ENCODE peak calls at places on chromosomes 16 and 17, in nine cellular contexts. B, U, J, H, M, S, G, T and V are unnamed samples.

GRCh38 chr16:12017583-12017982 is 41.0 kb downstream of the SNX29 start:
- DNase-seq in B (peak; percentile 38), U (no peak), J (no peak), H (no peak), M (peak; percentile 87), S (peak; percentile 26), G (no peak), T (no peak), V (no peak)

GRCh38 chr16:12257926-12258561 is 281.5 kb downstream of the SNX29 start:
- DNase-seq in B (no peak), U (no peak), J (no peak), H (no peak), M (no peak), S (no peak), G (no peak), T (no peak), V (peak; percentile 33)

GRCh38 chr17:51434434-51435170 is 174.3 kb downstream of the UTP18 start:
- DNase-seq in B (no peak), U (no peak), J (no peak), H (no peak), M (no peak), S (no peak), G (no peak), T (no peak), V (no peak)

GRCh38 chr16:88785106-88785924 is at the start of gene PIEZO1:
- DNase-seq in B (no peak), U (peak; percentile 90), J (peak; percentile 92), H (no peak), M (peak; percentile 47), S (no peak), G (peak; percentile 82), T (peak; percentile 76), V (peak; percentile 69)

GRCh38 chr17:49843774-49844350 is 4.0 kb downstream of the TAC4 start:
- DNase-seq in B (no peak), U (peak; percentile 41), J (peak; percentile 59), H (no peak), M (no peak), S (no peak), G (no peak), T (no peak), V (no peak)

GRCh38 chr17:80653856-80654255 is 109.2 kb downstream of the RPTOR start:
- DNase-seq in B (no peak), U (no peak), J (no peak), H (no peak), M (no peak), S (no peak), G (no peak), T (no peak), V (peak; percentile 24)

GRCh38 chr16:19284207-19284606 is 1.3 kb upstream of the CLEC19A start:
- DNase-seq in B (peak; percentile 0), U (no peak), J (peak; percentile 68), H (no peak), M (peak; percentile 8), S (no peak), G (peak; percentile 90), T (no peak), V (peak; percentile 92)

GRCh38 chr16:90035902-90036301 is 16.6 kb upstream of the DBNDD1 start:
- DNase-seq in B (no peak), U (no peak), J (no peak), H (no peak), M (peak; percentile 30), S (no peak), G (no peak), T (no peak), V (no peak)

GRCh38 chr16:48687421-48688038 is 77.5 kb upstream of the N4BP1 start:
- DNase-seq in B (peak; percentile 65), U (no peak), J (no peak), H (no peak), M (peak; percentile 47), S (peak; percentile 29), G (peak; percentile 28), T (peak; percentile 18), V (peak; percentile 44)

GRCh38 chr17:59365383-59365981 is 34.0 kb downstream of the YPEL2 start:
- DNase-seq in B (no peak), U (peak; percentile 53), J (no peak), H (no peak), M (no peak), S (no peak), G (no peak), T (peak; percentile 26), V (no peak)

GRCh38 chr17:27498615-27499316 is 42.5 kb downstream of the KSR1 start:
- DNase-seq in B (no peak), U (no peak), J (peak; percentile 25), H (no peak), M (no peak), S (no peak), G (no peak), T (no peak), V (no peak)

GRCh38 chr17:76716834-76717205 is 6.1 kb upstream of the MXRA7 start:
- DNase-seq in B (peak; percentile 86), U (no peak), J (peak; percentile 28), H (no peak), M (peak; percentile 97), S (peak; percentile 73), G (no peak), T (no peak), V (no peak)
- H3K27ac ChIP-seq in B (peak overlapping the region; percentile 98), U (peak overlapping the region; percentile 68), J (peak overlapping the region; percentile 78), H (peak overlapping the region; percentile 50), M (peak overlapping the region; percentile 95), S (peak overlapping the region; percentile 98), G (peak overlapping the region; percentile 60), T (no peak overlapping the region), V (no peak overlapping the region)

DNA sequence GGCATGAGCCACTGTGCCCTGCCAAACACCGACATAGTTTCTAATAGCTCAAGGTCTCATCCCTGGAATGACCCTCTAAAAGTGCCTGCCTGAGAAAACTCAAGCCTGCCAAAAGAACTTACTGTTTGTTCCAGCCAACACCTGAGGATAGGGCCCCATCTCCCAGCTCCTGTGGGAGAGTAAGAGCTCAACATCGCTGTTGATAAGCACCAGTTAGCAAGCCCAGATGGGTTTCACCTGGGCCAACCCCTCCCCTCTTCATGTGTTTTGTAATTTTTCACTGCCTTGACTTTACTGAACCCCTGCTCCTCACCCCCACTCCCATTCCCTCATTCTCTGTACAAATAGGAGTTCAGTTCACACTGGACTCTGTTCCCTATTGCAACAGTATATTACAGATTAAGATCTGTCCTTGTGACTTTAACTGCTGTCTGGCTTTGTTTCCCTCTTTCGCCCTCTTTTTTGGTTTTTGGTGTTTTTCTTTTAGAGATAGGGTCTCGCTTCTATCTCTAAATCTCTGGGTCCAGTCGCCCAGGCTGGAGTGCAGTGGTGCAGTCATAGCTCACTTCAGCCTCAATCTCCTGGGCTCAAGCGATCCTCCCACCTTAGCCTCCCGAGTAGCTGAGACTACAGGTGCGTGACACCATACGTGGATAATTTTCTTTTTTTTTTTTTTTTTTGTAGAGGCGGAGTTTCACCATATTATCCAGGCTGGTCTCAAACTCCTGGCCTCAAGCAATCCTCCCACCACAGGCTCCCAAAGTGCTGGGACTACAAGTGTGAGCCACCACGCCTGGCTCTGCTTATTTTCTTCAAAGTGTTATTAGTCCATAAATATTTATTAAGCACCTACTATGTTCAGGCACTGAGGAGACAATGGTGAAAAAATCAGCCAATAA is 12.3 kb downstream of the NUPR1 start:
- DNase-seq in B (no peak), U (no peak), J (no peak), H (no peak), M (no peak), S (no peak), G (no peak), T (no peak), V (peak; percentile 81)
- H3K27ac ChIP-seq in B (no peak overlapping the region), U (no peak overlapping the region), J (no peak overlapping the region), H (no peak overlapping the region), M (no peak overlapping the region), S (no peak overlapping the region), G (no peak overlapping the region), T (no peak overlapping the region), V (peak overlapping the region; percentile 69)

GRCh38 chr16:57729182-57729484 is 6.4 kb upstream of the KATNB1 start:
- DNase-seq in B (no peak), U (no peak), J (no peak), H (no peak), M (no peak), S (no peak), G (no peak), T (no peak), V (no peak)
- H3K27ac ChIP-seq in B (no peak overlapping the region), U (no peak overlapping the region), J (no peak overlapping the region), H (no peak overlapping the region), M (no peak overlapping the region), S (no peak overlapping the region), G (no peak overlapping the region), T (no peak overlapping the region), V (no peak overlapping the region)

DNA sequence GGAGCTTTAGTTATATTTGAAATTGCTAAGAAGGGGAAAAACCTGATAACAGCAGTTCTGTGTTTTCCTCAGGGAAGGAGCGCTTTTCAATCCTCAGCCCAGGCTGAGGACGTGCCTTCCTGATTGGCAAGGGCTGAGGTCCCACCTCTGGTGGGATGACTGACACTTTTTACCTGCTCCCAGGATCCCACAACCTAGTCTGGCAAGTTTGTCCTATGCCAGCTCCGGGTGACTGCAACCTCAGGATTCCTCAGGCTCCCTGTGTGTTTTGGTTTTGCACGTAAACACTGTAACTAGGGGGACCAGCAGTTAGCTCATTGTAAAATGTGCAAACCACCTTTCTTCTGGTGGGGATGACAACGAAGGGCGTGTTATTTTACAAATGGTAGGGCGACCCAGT is 7.5 kb downstream of the MARCHF10 start:
- DNase-seq in B (no peak), U (no peak), J (no peak), H (no peak), M (peak; percentile 48), S (no peak), G (peak; percentile 33), T (no peak), V (peak; percentile 23)
- H3K27ac ChIP-seq in B (no peak overlapping the region), U (no peak overlapping the region), J (no peak overlapping the region), H (no peak overlapping the region), M (no peak overlapping the region), S (no peak overlapping the region), G (no peak overlapping the region), T (no peak overlapping the region), V (no peak overlapping the region)

DNA sequence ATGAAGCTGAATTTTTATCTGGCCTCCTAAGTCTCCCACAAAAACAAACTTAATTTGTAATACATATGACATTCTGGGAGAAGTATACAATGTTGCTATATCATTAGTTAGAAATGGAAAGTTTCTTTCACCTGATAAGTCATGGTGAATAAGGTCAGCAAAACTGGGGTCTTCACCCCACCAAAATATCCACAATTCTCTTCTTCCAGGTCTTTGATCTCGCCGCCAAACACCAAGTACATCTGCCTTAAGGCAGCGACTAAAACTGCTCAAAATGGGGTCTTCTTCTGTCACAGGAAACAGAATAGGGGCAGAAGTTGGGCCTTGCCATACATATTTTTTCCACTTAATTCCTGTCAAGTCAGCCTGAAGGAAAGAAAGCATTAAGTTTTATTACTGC is 2.1 kb downstream of the MED13 start:
- DNase-seq in B (no peak), U (no peak), J (no peak), H (no peak), M (no peak), S (no peak), G (no peak), T (no peak), V (no peak)
- H3K27ac ChIP-seq in B (no peak overlapping the region), U (no peak overlapping the region), J (no peak overlapping the region), H (no peak overlapping the region), M (no peak overlapping the region), S (no peak overlapping the region), G (no peak overlapping the region), T (no peak overlapping the region), V (no peak overlapping the region)